ENCODE peak calls at places on chromosomes 1 and 21, in six cellular contexts. E is KG1; I is coronary artery; T is T-helper 9 cell; A is amniotic epithelial cell; F is CD8-positive, alpha-beta T cell. S is an unnamed sample.

GRCh38 chr1:160338580-160338979 is 4.5 kb downstream of the COPA start:
- DNase-seq in E (no peak), F (no peak), I (no peak), T (no peak), A (no peak), S (no peak)

GRCh38 chr1:157040802-157041201 is 4.7 kb downstream of the ARHGEF11 start:
- DNase-seq in F (no peak), I (no peak), A (peak), T (no peak), E (no peak), S (no peak)

GRCh38 chr1:58446368-58446767 is 100.2 kb downstream of the OMA1 start:
- DNase-seq in F (no peak), E (no peak), T (no peak), A (no peak), I (no peak), S (no peak)

GRCh38 chr1:18599096-18599495 is 31.6 kb upstream of the PAX7 start:
- DNase-seq in F (no peak), T (no peak), E (no peak), A (no peak), I (no peak), S (peak)

GRCh38 chr1:153548722-153549695 is at the start of gene S100A3:
- DNase-seq in A (peak), T (no peak), E (no peak), F (no peak), I (peak), S (peak)

GRCh38 chr21:44801468-44802395 is at the start of gene UBE2G2:
- DNase-seq in A (peak), E (peak), I (no peak), T (peak), F (peak), S (no peak)

GRCh38 chr21:45894107-45894810 is 87.3 kb upstream of the COL6A1 start:
- DNase-seq in A (peak), E (no peak), I (no peak), F (no peak), T (no peak), S (peak)

GRCh38 chr21:17858764-17859163 is 39.6 kb upstream of the C21orf91 start:
- DNase-seq in F (no peak), A (no peak), T (no peak), I (no peak), E (no peak), S (no peak)